ENCODE peak calls at places on chromosomes 4 and X, in five cellular contexts. One of them, this sample, is unnamed.
A peak's percentile ranks its signal among the peaks of the same experiment; 100 is the strongest.

GRCh38 chr4:116628598-116628997 is 456.8 kb downstream of the TRAM1L1 start:
- DNase-seq in ascending aorta: no peak
- DNase-seq in A549: no peak
- DNase-seq in neuronal stem cell: no peak
- DNase-seq in heart left ventricle: no peak
- DNase-seq in this sample: no peak

GRCh38 chr4:73702796-73703287 is 37.5 kb upstream of the CXCL8 start:
- DNase-seq in heart left ventricle: no peak
- DNase-seq in neuronal stem cell: no peak
- DNase-seq in A549: no peak
- DNase-seq in ascending aorta: no peak
- DNase-seq in this sample: no peak

GRCh38 chr4:6574747-6575502 is at the start of gene MAN2B2:
- DNase-seq in neuronal stem cell: peak; percentile 69
- DNase-seq in heart left ventricle: peak; percentile 91
- DNase-seq in ascending aorta: peak; percentile 24
- DNase-seq in A549: peak; percentile 78
- DNase-seq in this sample: peak; percentile 92

GRCh38 chrX:11756354-11757318 is 1.4 kb upstream of the MSL3 start:
- DNase-seq in heart left ventricle: no peak
- DNase-seq in ascending aorta: no peak
- DNase-seq in A549: no peak
- DNase-seq in neuronal stem cell: no peak
- DNase-seq in this sample: no peak

GRCh38 chr4:128565565-128566186 is 243.8 kb upstream of the JADE1 start:
- DNase-seq in neuronal stem cell: peak; percentile 45
- DNase-seq in heart left ventricle: peak; percentile 45
- DNase-seq in ascending aorta: no peak
- DNase-seq in A549: no peak
- DNase-seq in this sample: peak; percentile 55

GRCh38 chr4:151266542-151266941 is 10.4 kb upstream of the PRSS48 start:
- DNase-seq in heart left ventricle: no peak
- DNase-seq in A549: no peak
- DNase-seq in neuronal stem cell: no peak
- DNase-seq in ascending aorta: no peak
- DNase-seq in this sample: no peak

GRCh38 chrX:68511255-68511654 is 12.4 kb downstream of the YIPF6 start:
- DNase-seq in A549: peak; percentile 7
- DNase-seq in heart left ventricle: peak; percentile 17
- DNase-seq in ascending aorta: no peak
- DNase-seq in neuronal stem cell: no peak
- DNase-seq in this sample: peak; percentile 32

GRCh38 chr4:24850669-24851068 is 55.3 kb downstream of the SOD3 start:
- DNase-seq in ascending aorta: no peak
- DNase-seq in heart left ventricle: no peak
- DNase-seq in A549: no peak
- DNase-seq in neuronal stem cell: no peak
- DNase-seq in this sample: peak; percentile 41

GRCh38 chrX:81174286-81174685 is 27.4 kb downstream of the HMGN5 start:
- DNase-seq in ascending aorta: no peak
- DNase-seq in neuronal stem cell: no peak
- DNase-seq in heart left ventricle: no peak
- DNase-seq in A549: no peak
- DNase-seq in this sample: no peak

GRCh38 chrX:39133971-39134370 is 332.7 kb downstream of the MID1IP1 start:
- DNase-seq in ascending aorta: no peak
- DNase-seq in heart left ventricle: no peak
- DNase-seq in neuronal stem cell: no peak
- DNase-seq in A549: no peak
- DNase-seq in this sample: no peak

GRCh38 chrX:14712096-14712495 is 160.8 kb downstream of the FANCB start:
- DNase-seq in neuronal stem cell: no peak
- DNase-seq in ascending aorta: no peak
- DNase-seq in A549: no peak
- DNase-seq in heart left ventricle: no peak
- DNase-seq in this sample: no peak

GRCh38 chr4:73446336-73446938 is 10.4 kb downstream of the AFP start:
- DNase-seq in A549: peak; percentile 10
- DNase-seq in ascending aorta: no peak
- DNase-seq in neuronal stem cell: peak; percentile 18
- DNase-seq in heart left ventricle: no peak
- DNase-seq in this sample: no peak

GRCh38 chrX:146881521-146881920 is 67.0 kb upstream of the CXorf51A start:
- DNase-seq in A549: no peak
- DNase-seq in ascending aorta: no peak
- DNase-seq in heart left ventricle: no peak
- DNase-seq in neuronal stem cell: no peak
- DNase-seq in this sample: no peak

GRCh38 chr4:5378002-5378401 is 326.7 kb downstream of the STK32B start:
- DNase-seq in A549: no peak
- DNase-seq in heart left ventricle: no peak
- DNase-seq in neuronal stem cell: no peak
- DNase-seq in ascending aorta: no peak
- DNase-seq in this sample: no peak

GRCh38 chrX:97858592-97858991 is 974.9 kb downstream of the RPA4 start:
- DNase-seq in A549: no peak
- DNase-seq in ascending aorta: no peak
- DNase-seq in neuronal stem cell: no peak
- DNase-seq in heart left ventricle: no peak
- DNase-seq in this sample: no peak

GRCh38 chr4:2698504-2698903 is 57.6 kb downstream of the TNIP2 start:
- DNase-seq in heart left ventricle: no peak
- DNase-seq in neuronal stem cell: no peak
- DNase-seq in ascending aorta: no peak
- DNase-seq in A549: no peak
- DNase-seq in this sample: no peak

GRCh38 chr4:126230244-126230643 is 915.5 kb downstream of the FAT4 start:
- DNase-seq in neuronal stem cell: no peak
- DNase-seq in A549: no peak
- DNase-seq in heart left ventricle: no peak
- DNase-seq in ascending aorta: no peak
- DNase-seq in this sample: no peak

GRCh38 chr4:37802068-37802666 is 24.3 kb upstream of the PGM2 start:
- DNase-seq in neuronal stem cell: peak; percentile 15
- DNase-seq in heart left ventricle: peak; percentile 36
- DNase-seq in A549: peak; percentile 27
- DNase-seq in ascending aorta: no peak
- DNase-seq in this sample: peak; percentile 64

DNA sequence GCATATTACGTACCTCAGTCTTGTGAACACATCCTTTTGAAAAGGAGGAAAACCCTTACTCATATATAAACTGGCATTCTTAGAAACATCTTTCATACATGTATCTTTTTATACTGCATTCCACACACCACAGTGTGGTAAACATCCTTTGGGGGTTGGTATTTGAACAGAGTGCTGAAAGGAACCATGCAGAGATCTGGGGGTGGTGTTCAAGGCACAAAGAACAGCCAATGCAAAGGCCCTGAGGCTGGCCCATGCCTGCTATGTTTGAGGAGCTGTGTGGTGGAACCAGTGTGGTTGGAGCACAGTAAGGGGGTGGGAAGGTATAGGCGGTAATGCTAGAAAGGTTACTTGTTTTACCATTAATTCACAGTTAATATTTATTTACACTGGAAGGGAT is 2.0 kb downstream of the ELK1 start:
- DNase-seq in neuronal stem cell: no peak
- DNase-seq in heart left ventricle: no peak
- DNase-seq in A549: no peak
- DNase-seq in ascending aorta: no peak
- DNase-seq in this sample: no peak
- H3K27ac ChIP-seq in neuronal stem cell: no peak overlapping the region
- H3K27ac ChIP-seq in heart left ventricle: no peak overlapping the region
- H3K27ac ChIP-seq in A549: no peak overlapping the region
- H3K27ac ChIP-seq in ascending aorta: no peak overlapping the region
- H3K27ac ChIP-seq in this sample: no peak overlapping the region

DNA sequence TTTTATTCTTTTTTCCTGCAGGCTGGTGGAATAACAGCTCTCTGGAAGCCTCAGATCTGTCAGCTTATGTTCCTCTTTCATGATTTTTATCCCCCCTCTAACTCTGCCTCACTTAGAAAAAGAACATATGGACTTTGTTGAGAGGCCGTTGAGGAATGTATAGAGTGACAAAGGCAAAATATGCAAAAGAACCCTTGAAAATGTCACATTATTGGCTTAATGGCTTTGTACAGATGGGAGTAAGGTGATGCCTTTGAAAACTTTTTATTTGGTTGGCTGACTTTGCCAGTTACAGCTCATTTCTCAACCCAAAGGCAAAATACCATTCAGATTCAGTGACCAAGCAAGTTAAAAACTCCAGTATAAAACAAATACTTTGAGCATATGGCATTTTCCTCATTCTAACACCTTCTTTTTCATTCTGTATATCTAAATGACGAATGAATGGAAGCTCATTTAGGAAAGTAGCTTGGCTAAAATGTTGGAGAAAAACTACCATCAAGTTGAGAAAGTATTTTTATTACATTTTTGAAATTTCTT is 111.0 kb downstream of the RNF150 start:
- DNase-seq in heart left ventricle: no peak
- DNase-seq in ascending aorta: no peak
- DNase-seq in A549: no peak
- DNase-seq in neuronal stem cell: no peak
- DNase-seq in this sample: no peak
- H3K27ac ChIP-seq in heart left ventricle: peak overlapping the region; percentile 75
- H3K27ac ChIP-seq in ascending aorta: peak overlapping the region; percentile 33
- H3K27ac ChIP-seq in A549: no peak overlapping the region
- H3K27ac ChIP-seq in neuronal stem cell: no peak overlapping the region
- H3K27ac ChIP-seq in this sample: no peak overlapping the region

DNA sequence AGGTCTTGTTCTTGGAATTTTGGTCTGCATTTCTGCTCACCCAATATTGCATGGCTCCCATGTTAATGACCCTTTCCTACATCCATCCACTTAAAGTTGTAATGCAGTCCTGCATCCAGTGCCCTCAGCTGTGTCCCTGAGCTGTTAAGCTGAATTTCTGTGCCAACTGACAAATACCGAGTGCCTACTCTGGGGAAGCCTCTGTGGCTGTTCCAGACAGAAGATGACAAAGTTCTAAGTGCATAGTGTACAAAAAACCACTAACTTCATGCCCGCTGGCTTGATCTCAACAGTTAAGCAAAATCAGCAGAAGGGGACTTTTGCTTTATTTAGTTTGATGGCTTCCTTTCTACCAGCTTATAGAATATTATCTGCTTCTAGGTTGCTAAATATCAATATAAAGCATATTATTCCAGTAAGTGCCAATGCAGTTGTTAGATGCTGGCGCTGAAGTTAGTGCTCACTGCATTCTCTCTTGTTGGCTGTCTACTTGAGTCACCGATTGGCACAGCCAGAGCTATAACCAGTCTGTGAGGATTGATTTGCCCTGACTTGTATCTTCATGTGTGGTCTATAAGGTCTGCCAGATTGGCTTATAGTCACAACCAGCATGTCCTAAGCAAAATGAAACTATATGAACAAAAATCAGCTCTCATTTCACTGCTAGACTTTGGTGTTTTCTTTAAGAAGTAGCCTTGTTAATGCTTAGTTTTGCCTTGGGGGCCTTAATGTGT is 98.9 kb downstream of the KLHL8 start:
- DNase-seq in A549: no peak
- DNase-seq in heart left ventricle: no peak
- DNase-seq in neuronal stem cell: no peak
- DNase-seq in ascending aorta: no peak
- DNase-seq in this sample: peak; percentile 28
- H3K27ac ChIP-seq in A549: no peak overlapping the region
- H3K27ac ChIP-seq in heart left ventricle: peak overlapping the region; percentile 92
- H3K27ac ChIP-seq in neuronal stem cell: no peak overlapping the region
- H3K27ac ChIP-seq in ascending aorta: peak overlapping the region; percentile 73
- H3K27ac ChIP-seq in this sample: no peak overlapping the region

GRCh38 chr4:113957961-113958360 is 21.5 kb downstream of the ARSJ start:
- DNase-seq in ascending aorta: no peak
- DNase-seq in heart left ventricle: no peak
- DNase-seq in neuronal stem cell: no peak
- DNase-seq in A549: no peak
- DNase-seq in this sample: no peak

GRCh38 chr4:113952452-113953029 is 26.9 kb downstream of the ARSJ start:
- DNase-seq in A549: peak; percentile 12
- DNase-seq in heart left ventricle: no peak
- DNase-seq in neuronal stem cell: peak; percentile 54
- DNase-seq in ascending aorta: no peak
- DNase-seq in this sample: peak; percentile 23

GRCh38 chr4:113955948-113956347 is 23.5 kb downstream of the ARSJ start:
- DNase-seq in heart left ventricle: no peak
- DNase-seq in neuronal stem cell: no peak
- DNase-seq in A549: no peak
- DNase-seq in ascending aorta: no peak
- DNase-seq in this sample: no peak

GRCh38 chr4:113953888-113954287 is 25.6 kb downstream of the ARSJ start:
- DNase-seq in A549: no peak
- DNase-seq in ascending aorta: no peak
- DNase-seq in heart left ventricle: no peak
- DNase-seq in neuronal stem cell: no peak
- DNase-seq in this sample: no peak

GRCh38 chr4:113955411-113955810 is 24.0 kb downstream of the ARSJ start:
- DNase-seq in neuronal stem cell: no peak
- DNase-seq in heart left ventricle: no peak
- DNase-seq in ascending aorta: no peak
- DNase-seq in A549: no peak
- DNase-seq in this sample: no peak
- H3K27ac ChIP-seq in neuronal stem cell: no peak overlapping the region
- H3K27ac ChIP-seq in heart left ventricle: no peak overlapping the region
- H3K27ac ChIP-seq in ascending aorta: no peak overlapping the region
- H3K27ac ChIP-seq in A549: no peak overlapping the region
- H3K27ac ChIP-seq in this sample: no peak overlapping the region

GRCh38 chr4:83962492-83962891 is 426.6 kb downstream of the GPAT3 start:
- DNase-seq in A549: no peak
- DNase-seq in neuronal stem cell: no peak
- DNase-seq in ascending aorta: no peak
- DNase-seq in heart left ventricle: no peak
- DNase-seq in this sample: no peak
- H3K27ac ChIP-seq in A549: no peak overlapping the region
- H3K27ac ChIP-seq in neuronal stem cell: no peak overlapping the region
- H3K27ac ChIP-seq in ascending aorta: no peak overlapping the region
- H3K27ac ChIP-seq in heart left ventricle: no peak overlapping the region
- H3K27ac ChIP-seq in this sample: no peak overlapping the region

GRCh38 chrX:19660604-19661003 is 145.3 kb upstream of the MAP3K15 start:
- DNase-seq in neuronal stem cell: no peak
- DNase-seq in ascending aorta: no peak
- DNase-seq in A549: no peak
- DNase-seq in heart left ventricle: no peak
- DNase-seq in this sample: no peak

GRCh38 chrX:19661977-19662376 is 146.7 kb upstream of the MAP3K15 start:
- DNase-seq in neuronal stem cell: no peak
- DNase-seq in A549: no peak
- DNase-seq in heart left ventricle: no peak
- DNase-seq in ascending aorta: no peak
- DNase-seq in this sample: no peak

GRCh38 chrX:19655032-19655431 is 139.7 kb upstream of the MAP3K15 start:
- DNase-seq in A549: no peak
- DNase-seq in neuronal stem cell: no peak
- DNase-seq in ascending aorta: no peak
- DNase-seq in heart left ventricle: no peak
- DNase-seq in this sample: no peak

GRCh38 chrX:19658030-19658429 is 142.7 kb upstream of the MAP3K15 start:
- DNase-seq in heart left ventricle: no peak
- DNase-seq in A549: no peak
- DNase-seq in neuronal stem cell: no peak
- DNase-seq in ascending aorta: no peak
- DNase-seq in this sample: no peak

DNA sequence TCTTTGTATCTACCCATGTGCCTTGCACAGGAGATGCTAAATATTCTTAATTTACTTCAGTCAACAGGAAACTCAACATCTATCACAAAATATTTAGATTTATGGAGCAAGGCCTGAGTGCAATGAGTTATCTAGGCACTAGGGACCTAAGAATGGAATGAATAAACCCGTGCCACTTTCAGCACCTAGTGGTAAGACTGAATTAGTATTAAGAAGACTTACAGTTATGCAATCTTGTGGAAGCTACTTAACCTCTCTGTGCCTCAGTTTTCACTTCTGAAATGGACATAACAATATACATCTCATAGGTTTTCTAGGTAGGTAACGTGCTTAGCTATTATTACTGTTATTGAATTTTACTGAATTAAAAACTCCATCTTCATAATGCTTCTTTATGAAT is 144.6 kb upstream of the MAP3K15 start:
- DNase-seq in heart left ventricle: no peak
- DNase-seq in neuronal stem cell: no peak
- DNase-seq in ascending aorta: no peak
- DNase-seq in A549: no peak
- DNase-seq in this sample: no peak
- H3K27ac ChIP-seq in heart left ventricle: no peak overlapping the region
- H3K27ac ChIP-seq in neuronal stem cell: no peak overlapping the region
- H3K27ac ChIP-seq in ascending aorta: no peak overlapping the region
- H3K27ac ChIP-seq in A549: no peak overlapping the region
- H3K27ac ChIP-seq in this sample: no peak overlapping the region

This sample was measured in adrenal gland.